ENCODE peak calls at places on chromosomes 1 and 21, in four cellular contexts. K is colonic mucosa, L is esophagus squamous epithelium, Q is tibial artery. H is an unnamed sample.

GRCh38 chr1:107666493-107666892 is 298.5 kb downstream of the VAV3 start:
- DNase-seq in L (no peak), Q (no peak), K (peak; percentile 49), H (peak; percentile 61)

GRCh38 chr21:21003701-21004100 is 5.5 kb downstream of the NCAM2 start:
- DNase-seq in K (no peak), Q (no peak), L (no peak), H (no peak)

GRCh38 chr1:33306561-33307493 is 14.1 kb downstream of the A3GALT2 start:
- DNase-seq in Q (peak; percentile 67), L (no peak), K (no peak), H (no peak)

GRCh38 chr1:215957692-215958091 is 390.6 kb downstream of the KCTD3 start:
- DNase-seq in L (no peak), Q (no peak), K (no peak), H (no peak)

GRCh38 chr1:158153781-158154444 is 26.8 kb upstream of the CD1D start:
- DNase-seq in K (no peak), Q (no peak), L (no peak), H (no peak)

GRCh38 chr1:44558883-44559282 is 115.4 kb downstream of the TMEM53 start:
- DNase-seq in L (no peak), K (no peak), Q (no peak), H (no peak)

GRCh38 chr1:54376085-54377039 is 29.8 kb downstream of the SSBP3 start:
- DNase-seq in L (no peak), K (no peak), Q (no peak), H (peak; percentile 42)

GRCh38 chr1:36160949-36161485 is 5.1 kb downstream of the MAP7D1 start:
- DNase-seq in K (no peak), L (no peak), Q (peak; percentile 85), H (no peak)

GRCh38 chr1:83034846-83035245 is 964.1 kb downstream of the TTLL7 start:
- DNase-seq in Q (no peak), L (no peak), K (no peak), H (no peak)

GRCh38 chr1:212189352-212189738 is 95.9 kb upstream of the PPP2R5A start:
- DNase-seq in K (no peak), L (no peak), Q (no peak), H (no peak)

DNA sequence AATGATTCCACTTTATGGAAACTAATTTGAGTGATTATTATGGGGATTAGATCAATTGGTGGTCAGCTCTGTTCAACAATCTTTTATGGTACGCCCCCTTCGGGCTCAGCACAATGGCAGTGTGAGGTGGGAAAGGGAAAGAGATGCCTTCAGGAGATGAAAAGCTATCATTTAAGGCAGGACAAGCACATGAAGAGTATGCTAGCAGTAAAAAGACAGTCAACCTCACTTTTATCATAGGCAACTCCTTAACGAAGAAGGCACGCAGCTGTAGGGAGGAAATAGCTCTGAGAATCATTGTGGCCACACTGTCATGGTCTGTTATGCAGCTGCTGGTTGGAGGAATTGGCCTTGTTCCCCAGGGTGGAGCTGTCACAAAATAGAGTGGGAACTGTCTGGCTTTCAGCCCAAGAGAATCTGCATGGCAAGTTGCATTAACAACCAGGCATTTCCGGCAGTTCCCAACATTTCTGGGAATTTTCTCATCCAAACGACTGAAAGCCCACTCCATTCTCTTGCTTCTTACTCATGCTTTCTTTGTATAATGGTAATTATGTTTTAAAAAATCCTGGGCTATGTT is 54.4 kb upstream of the BCL10 start:
- DNase-seq in L (no peak), Q (no peak), K (no peak), H (no peak)
- H3K4me3 ChIP-seq in L (no peak overlapping the region), Q (no peak overlapping the region), K (no peak overlapping the region), H (no peak overlapping the region)

DNA sequence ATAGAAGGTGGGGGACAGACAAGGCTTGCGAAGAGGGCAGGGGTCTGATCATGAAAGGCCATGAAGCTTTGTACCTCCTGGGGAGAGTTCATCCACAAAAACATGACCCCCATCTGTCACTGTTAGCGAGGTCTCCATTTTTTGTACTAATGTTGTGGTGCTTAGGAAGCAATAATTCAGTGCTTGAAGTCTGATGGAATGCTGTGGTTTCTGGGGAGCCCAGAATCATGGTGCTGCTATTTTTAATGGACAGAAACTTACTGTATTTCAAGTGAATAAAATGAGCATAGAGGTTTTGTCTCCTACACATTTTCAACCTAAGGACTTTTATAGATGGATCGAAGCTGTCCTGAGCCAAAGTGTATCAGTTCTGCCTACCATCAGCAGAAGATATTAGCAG is 28.2 kb upstream of the RGL1 start:
- DNase-seq in L (no peak), Q (no peak), K (no peak), H (no peak)
- H3K4me1 ChIP-seq in L (no peaks in the 10 kb centered on the region), Q (no peaks in the 10 kb centered on the region), K (no peaks in the 10 kb centered on the region), H (no peaks in the 10 kb centered on the region)

DNA sequence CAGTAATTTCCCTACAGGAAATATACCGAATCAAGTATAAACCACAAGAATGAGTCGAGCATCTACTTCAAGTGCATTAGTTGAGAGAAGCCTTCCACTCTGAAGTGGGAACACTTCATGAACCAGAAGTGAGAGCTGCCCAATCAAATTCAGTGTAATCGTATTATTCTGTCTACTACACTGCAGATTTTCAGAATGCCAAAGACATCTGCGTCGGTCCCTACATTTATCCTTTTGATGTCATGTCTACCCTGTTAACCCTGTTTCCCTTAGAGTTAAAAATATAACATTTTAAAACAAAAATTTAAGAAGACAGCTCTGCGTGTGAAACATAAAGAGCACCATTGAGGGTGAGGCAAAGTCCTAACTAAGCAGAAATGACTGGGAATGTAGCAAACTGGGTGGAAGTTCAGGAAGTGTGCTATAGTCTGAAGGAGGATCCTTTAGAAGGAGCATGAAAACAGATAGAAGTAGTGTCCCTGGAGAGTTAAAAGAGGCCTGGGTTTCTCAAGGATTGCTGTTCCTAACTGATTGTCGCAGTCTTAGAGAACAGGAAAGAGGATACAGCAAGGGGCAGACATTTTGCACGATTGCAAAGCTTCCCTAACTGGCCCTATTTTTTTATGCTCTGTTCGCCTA is 291.2 kb downstream of the PTPRC start:
- DNase-seq in L (no peak), Q (no peak), K (no peak), H (no peak)
- H3K4me3 ChIP-seq in L (peak overlapping the region; percentile 37), Q (no peak overlapping the region), K (no peak overlapping the region), H (peak overlapping the region; percentile 1)

DNA sequence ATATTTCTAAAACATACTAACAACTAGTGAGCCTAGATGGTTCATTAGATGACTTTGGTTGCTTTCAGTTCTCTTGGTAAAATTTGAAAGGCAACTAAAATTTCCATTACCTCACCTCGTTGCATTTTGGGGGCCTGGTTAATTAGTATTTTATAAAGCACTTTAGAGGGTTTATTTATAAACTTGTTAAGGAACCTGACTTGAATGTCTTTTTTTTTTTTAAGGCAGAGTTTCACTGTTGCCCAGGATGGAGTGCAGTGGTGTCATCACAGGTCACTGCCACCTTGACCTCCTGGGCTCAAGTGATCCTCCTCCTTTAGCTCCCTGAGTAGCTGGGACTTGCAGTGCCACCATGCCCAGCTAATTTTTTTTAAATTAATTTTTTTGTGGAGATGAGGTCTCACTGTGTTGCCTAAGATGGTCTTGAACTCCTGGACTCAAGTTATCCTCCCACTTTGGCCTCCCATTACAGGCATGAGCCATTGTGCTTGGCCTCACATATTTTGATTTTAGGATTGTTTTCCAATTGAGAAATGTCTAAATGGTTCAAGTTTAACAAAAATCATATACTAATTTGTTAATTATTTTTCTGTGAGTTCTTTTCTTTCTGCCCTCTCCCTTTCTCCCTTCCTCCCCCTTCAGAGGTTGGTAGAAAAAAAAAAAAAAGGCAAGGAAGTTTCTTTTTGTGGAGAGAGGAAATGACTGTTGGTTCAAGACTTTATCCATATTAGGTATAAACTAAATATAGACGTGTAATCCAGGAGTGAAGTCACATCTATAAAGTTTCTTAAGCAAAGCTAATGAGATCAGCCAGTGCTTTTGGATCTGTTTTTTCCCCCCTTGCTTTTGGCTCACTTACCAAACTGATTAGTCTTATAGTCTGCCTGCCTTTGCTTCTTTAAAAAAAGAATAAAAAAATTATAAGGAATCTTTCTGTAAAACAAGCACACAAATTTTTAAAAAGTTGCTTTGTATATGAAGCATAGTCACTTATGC is 24.7 kb downstream of the CLIC4 start:
- DNase-seq in L (no peak), Q (no peak), K (no peak), H (no peak)
- H3K4me1 ChIP-seq in L (peaks cover 15% of the 10 kb centered on the region), Q (peaks cover 94% of the 10 kb centered on the region), K (no peaks in the 10 kb centered on the region), H (no peaks in the 10 kb centered on the region)

DNA sequence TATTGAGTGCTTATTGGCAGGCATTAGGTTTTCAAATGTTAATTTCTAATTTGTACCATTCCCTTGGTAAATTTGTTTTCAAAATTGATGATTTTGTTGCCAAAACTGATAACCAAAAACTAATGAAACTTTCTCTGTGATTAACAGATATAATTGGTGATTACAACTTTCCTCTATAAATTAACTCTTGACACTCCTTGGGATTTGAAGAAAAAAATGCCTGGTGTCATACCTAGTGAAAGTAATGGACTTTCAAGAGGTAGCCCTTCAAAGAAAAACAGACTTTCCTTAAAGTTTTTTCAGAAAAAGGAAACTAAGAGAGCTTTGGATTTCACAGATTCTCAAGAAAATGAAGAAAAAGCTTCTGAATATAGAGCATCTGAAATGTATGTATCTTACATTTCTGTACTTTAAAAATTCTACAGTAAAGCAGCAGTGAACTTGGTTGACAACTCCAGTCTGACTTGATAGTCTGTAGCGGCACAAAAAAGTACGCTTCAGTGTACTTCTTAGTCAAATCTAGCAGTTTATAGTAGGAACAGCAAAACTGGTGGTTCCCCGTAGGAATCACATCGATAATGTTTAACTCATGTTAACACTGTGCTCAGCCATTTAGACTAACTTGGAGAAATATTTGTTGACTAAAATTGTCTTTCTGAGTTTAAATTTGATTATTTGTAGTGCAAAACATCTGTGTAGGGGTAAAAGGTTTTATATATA is 3.0 kb downstream of the USP1 start:
- DNase-seq in K (no peak), Q (no peak), L (no peak), H (no peak)
- H3K4me3 ChIP-seq in K (no peak overlapping the region), Q (no peak overlapping the region), L (no peak overlapping the region), H (no peak overlapping the region)

GRCh38 chr21:45152265-45152746 is 77.9 kb downstream of the ADARB1 start:
- DNase-seq in K (peak; percentile 19), L (no peak), Q (peak; percentile 74), H (peak; percentile 66)
- H3K4me1 ChIP-seq in K (no peaks in the 10 kb centered on the region), L (peaks cover 10% of the 10 kb centered on the region), Q (peaks cover 73% of the 10 kb centered on the region), H (no peaks in the 10 kb centered on the region)

GRCh38 chr21:37546299-37546908 is 179.8 kb downstream of the DYRK1A start:
- DNase-seq in L (no peak), Q (no peak), K (no peak), H (no peak)
- H3K4me3 ChIP-seq in L (no peak overlapping the region), Q (no peak overlapping the region), K (no peak overlapping the region), H (no peak overlapping the region)